ENCODE peak calls at places on chromosomes 12 and 14, in six cellular contexts. Z is K562, C is A549, Q is GM12878, A is upper lobe of left lung, W is HepG2. M is an unnamed sample.
A peak's percentile ranks its signal among the peaks of the same experiment; 100 is the strongest.

GRCh38 chr12:117514016-117514415 is 152.6 kb upstream of the NOS1 start:
- ATAC-seq in A (no peak), Q (no peak), Z (no peak), C (no peak), W (no peak), M (no peak)

GRCh38 chr12:105569886-105570285 is 239.4 kb downstream of the C12orf75 start:
- ATAC-seq in Z (no peak), A (no peak), W (no peak), Q (no peak), C (no peak), M (no peak)

GRCh38 chr14:51573607-51574006 is 78.1 kb upstream of the FRMD6 start:
- ATAC-seq in Q (no peak), A (no peak), W (no peak), C (no peak), Z (no peak), M (no peak)

GRCh38 chr12:92829683-92830282 is 99.3 kb downstream of the EEA1 start:
- ATAC-seq in W (no peak), Z (no peak), C (no peak), Q (no peak), A (no peak), M (no peak)

GRCh38 chr12:111905502-111905901 is 63.5 kb downstream of the MAPKAPK5 start:
- ATAC-seq in W (peak; percentile 69), Q (no peak), Z (no peak), A (no peak), C (peak; percentile 35), M (no peak)

GRCh38 chr14:28785096-28785952 is 18.7 kb downstream of the FOXG1 start:
- ATAC-seq in Z (no peak), W (no peak), C (no peak), A (no peak), Q (no peak), M (peak; percentile 48)

GRCh38 chr12:20212036-20212435 is 156.3 kb upstream of the PDE3A start:
- ATAC-seq in W (no peak), Z (no peak), A (no peak), C (peak; percentile 34), Q (peak; percentile 72), M (no peak)

GRCh38 chr12:132469423-132469822 is 20.5 kb upstream of the FBRSL1 start:
- ATAC-seq in C (no peak), Q (peak; percentile 73), Z (no peak), A (no peak), W (no peak), M (no peak)

GRCh38 chr12:74339211-74339610 is 198.4 kb upstream of the ATXN7L3B start:
- ATAC-seq in C (no peak), A (no peak), W (no peak), Z (no peak), Q (no peak), M (no peak)

GRCh38 chr14:27242874-27243273 is 645.0 kb upstream of the NOVA1 start:
- ATAC-seq in A (no peak), W (no peak), C (no peak), Z (no peak), Q (no peak), M (no peak)

GRCh38 chr12:106135781-106136180 is 3.0 kb downstream of the NUAK1 start:
- ATAC-seq in W (no peak), Q (no peak), C (no peak), A (no peak), Z (no peak), M (no peak)

GRCh38 chr14:78805586-78805985 is 635.4 kb downstream of the NRXN3 start:
- ATAC-seq in W (no peak), Q (no peak), A (no peak), Z (no peak), C (no peak), M (no peak)
- TF ChIP-seq EP300 in W (no peak), Q (no peak), A (no peak), Z (no peak), C (no peak), M (no peak)

GRCh38 chr14:87992720-87993484 is at the start of gene GALC:
- ATAC-seq in C (peak; percentile 98), A (peak; percentile 92), Z (peak; percentile 93), Q (peak; percentile 82), W (no peak), M (peak; percentile 97)
- TF ChIP-seq EP300 in C (no peak), A (peak; percentile 57), Z (peak; percentile 33), Q (peak; percentile 81), W (no peak), M (no peak)

GRCh38 chr12:98483621-98484455 is 31.6 kb upstream of the TMPO start:
- ATAC-seq in Q (no peak), C (no peak), A (no peak), Z (no peak), W (no peak), M (no peak)
- TF ChIP-seq EP300 in Q (no peak), C (no peak), A (no peak), Z (no peak), W (no peak), M (no peak)

DNA sequence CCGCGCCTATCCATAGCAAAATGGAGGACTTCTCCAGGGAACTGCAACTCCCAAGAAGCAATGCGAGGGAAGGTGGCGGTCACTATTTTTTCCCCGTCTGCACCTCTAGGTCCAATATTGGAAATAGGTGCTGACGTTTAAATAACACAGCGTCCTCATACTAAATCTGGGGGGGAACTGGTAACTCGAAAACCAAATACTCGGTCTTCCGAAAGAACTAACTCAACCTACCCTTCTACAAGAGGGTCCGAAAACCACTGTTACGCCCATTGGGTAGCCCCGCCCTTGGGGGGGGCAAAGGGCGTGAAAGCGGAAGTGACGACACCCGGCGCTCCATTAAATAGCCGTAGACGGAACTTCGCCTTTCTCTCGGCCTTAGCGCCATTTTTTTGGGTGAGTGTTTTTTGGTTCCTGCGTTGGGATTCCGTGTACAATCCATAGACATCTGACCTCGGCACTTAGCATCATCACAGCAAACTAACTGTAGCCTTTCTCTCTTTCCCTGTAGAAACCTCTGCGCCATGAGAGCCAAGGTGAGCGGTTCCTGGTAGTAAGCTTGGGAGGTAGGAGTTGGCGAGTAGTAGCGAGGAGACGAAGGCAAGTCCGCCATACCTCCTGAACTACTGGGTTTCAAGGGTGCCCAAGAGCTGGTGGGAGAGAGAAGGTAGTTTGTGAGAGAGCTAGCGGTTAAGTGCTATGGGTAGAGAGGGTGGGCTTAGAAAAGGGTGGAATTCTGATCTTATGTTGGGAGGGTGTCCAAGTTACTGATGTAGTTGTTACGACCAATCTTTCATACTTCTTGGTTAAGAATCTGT is at the start of gene RPL41:
- ATAC-seq in Q (peak; percentile 53), C (peak; percentile 59), W (peak; percentile 48), Z (peak; percentile 55), A (peak; percentile 88), M (peak; percentile 76)
- TF ChIP-seq EP300 in Q (no peak), C (no peak), W (no peak), Z (no peak), A (peak; percentile 73), M (no peak)

DNA sequence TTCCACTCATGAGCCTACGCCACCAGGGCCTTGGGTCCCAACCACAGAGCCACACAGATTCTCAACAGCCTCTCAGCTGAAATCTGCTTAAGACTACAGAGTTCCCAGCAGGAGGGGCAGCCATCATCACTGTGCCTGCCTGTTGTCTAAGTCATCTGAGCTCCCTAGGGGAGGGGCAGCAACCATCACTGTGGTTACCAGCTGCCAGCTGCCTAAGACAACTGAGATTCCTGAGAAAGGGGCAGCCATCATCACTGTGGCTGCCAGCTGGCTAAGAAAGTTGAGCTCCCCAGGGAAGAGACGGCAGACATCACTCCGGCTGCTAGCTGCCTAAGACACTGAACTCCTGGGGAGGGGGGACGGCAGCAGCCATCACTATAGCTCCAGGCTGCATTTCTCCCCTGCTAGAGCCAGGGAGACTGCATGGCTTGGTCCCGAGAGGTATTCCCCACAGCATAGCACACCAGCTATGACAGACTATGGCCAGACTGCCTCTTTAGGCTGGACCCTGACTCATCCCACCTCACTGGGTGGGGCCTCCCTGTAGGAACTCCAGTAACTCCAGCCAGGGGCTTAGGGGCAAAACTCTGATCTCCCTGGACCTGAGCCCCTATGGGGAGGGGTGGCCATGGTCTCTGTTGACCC is 37.2 kb upstream of the C14orf132 start:
- ATAC-seq in Q (no peak), Z (no peak), W (no peak), C (no peak), A (no peak), M (no peak)
- TF ChIP-seq EP300 in Q (no peak), Z (no peak), W (no peak), C (no peak), A (no peak), M (no peak)

GRCh38 chr12:53299101-53299453 is 418 bp upstream of the MYG1 start:
- ATAC-seq in C (peak; percentile 22), Q (no peak), A (peak; percentile 50), Z (no peak), W (no peak), M (no peak)

GRCh38 chr12:53298154-53298553 is 1.3 kb upstream of the MYG1 start:
- ATAC-seq in Z (no peak), C (no peak), A (no peak), W (no peak), Q (no peak), M (no peak)

GRCh38 chr12:53292441-53292840 is 2.9 kb upstream of the PFDN5 start:
- ATAC-seq in Z (no peak), W (no peak), Q (no peak), A (no peak), C (no peak), M (no peak)

GRCh38 chr12:53295891-53296219 is 513 bp downstream of the PFDN5 start:
- ATAC-seq in Q (peak; percentile 8), W (no peak), Z (peak; percentile 33), C (peak; percentile 1), A (no peak), M (no peak)

DNA sequence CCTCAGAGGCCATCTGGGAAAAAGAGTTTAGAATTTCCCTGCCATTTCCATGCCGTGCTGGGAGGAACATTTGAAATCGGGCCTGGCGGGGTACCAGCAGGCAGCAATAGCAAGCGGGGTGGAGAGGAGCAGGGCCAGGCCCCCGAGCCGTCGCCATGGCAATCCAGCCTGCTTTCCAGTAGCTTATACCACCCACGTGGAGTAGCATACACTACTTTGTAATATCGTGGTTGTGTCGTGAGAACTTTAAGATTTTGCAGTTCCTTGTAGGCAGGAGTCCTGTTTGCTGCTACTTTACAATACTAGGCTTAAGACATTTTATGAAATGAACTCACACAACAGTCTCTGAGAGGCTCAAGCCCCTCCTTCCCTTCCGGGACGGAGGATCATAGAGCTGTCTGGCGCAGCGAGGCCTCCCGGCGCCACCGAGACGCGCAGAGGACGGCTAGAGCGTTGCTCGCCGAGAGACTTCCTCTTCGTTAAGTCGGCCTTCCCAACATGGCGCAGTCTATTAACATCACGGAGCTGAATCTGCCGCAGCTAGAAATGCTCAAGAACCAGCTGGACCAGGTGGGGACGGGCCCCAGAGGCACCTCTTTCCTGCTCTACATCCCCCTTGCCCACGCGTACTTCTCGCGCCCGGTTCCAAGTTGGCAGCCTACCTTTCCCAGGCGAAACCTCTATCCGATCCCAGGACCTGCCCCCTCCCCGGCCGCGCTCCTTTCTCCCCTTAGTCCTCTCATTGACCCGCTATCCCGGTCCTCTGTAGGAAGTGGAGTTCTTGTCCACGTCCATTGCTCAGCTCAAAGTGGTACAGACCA is at the start of gene PFDN5:
- ATAC-seq in Z (peak; percentile 99), W (peak; percentile 90), C (peak; percentile 88), A (peak; percentile 94), Q (peak; percentile 95), M (peak; percentile 96)
- TF ChIP-seq EP300 in Z (peak; percentile 7), W (no peak), C (no peak), A (no peak), Q (peak; percentile 27), M (no peak)

M was measured in gastroesophageal sphincter.